ENCODE peak calls at places on chromosomes 4 and X, in four cellular contexts. O is tibial nerve, K is fibroblast of pulmonary artery, W is osteocyte. J is an unnamed sample.

GRCh38 chr4:168472920-168473319 is 7.4 kb downstream of the DDX60L start:
- DNase-seq in O (no peak), W (no peak), K (no peak), J (no peak)

GRCh38 chr4:127268367-127268766 is 364.4 kb upstream of the INTU start:
- DNase-seq in K (no peak), W (no peak), O (no peak), J (no peak)

GRCh38 chrX:98548550-98548949 is 1664.8 kb downstream of the RPA4 start:
- DNase-seq in W (no peak), O (no peak), K (no peak), J (no peak)

GRCh38 chr4:156830356-156830755 is 141.2 kb downstream of the PDGFC start:
- DNase-seq in W (no peak), O (no peak), K (peak), J (no peak)

GRCh38 chr4:67204441-67204840 is 340.9 kb downstream of the CENPC start:
- DNase-seq in W (no peak), K (no peak), O (no peak), J (no peak)

GRCh38 chrX:1529328-1529727 is 7.7 kb downstream of the P2RY8 start:
- DNase-seq in K (no peak), W (peak), O (no peak), J (no peak)

GRCh38 chr4:119695216-119695615 is 66.6 kb upstream of the PDE5A start:
- DNase-seq in K (no peak), W (no peak), O (no peak), J (no peak)

GRCh38 chr4:185837415-185838103 is 25.6 kb upstream of the SORBS2 start:
- DNase-seq in K (no peak), O (no peak), W (no peak), J (no peak)

GRCh38 chr4:141391771-141392170 is 171.1 kb downstream of the ZNF330 start:
- DNase-seq in K (no peak), O (no peak), W (no peak), J (no peak)

GRCh38 chr4:171025776-171026175 is 787.4 kb upstream of the GALNTL6 start:
- DNase-seq in W (no peak), O (no peak), K (no peak), J (no peak)

GRCh38 chr4:88791274-88791673 is 93.6 kb upstream of the NAP1L5 start:
- DNase-seq in O (no peak), K (peak), W (no peak), J (no peak)

GRCh38 chr4:116668190-116668589 is 417.2 kb downstream of the TRAM1L1 start:
- DNase-seq in O (no peak), K (no peak), W (no peak), J (no peak)
- TF ChIP-seq CTCF in O (no peak), K (no peak), W (peak), J (peak)

GRCh38 chr4:94889961-94890360 is 132.2 kb downstream of the BMPR1B start:
- DNase-seq in O (no peak), K (peak), W (no peak), J (no peak)
- TF ChIP-seq CTCF in O (no peak), K (no peak), W (no peak), J (no peak)

GRCh38 chrX:22164770-22165388 is 107.8 kb upstream of the CBLL2 start:
- DNase-seq in W (no peak), K (no peak), O (no peak), J (no peak)

GRCh38 chrX:22171287-22172060 is 101.2 kb upstream of the CBLL2 start:
- DNase-seq in W (no peak), O (no peak), K (no peak), J (no peak)

GRCh38 chrX:22163306-22163705 is 109.4 kb upstream of the CBLL2 start:
- DNase-seq in K (no peak), O (no peak), W (no peak), J (no peak)

DNA sequence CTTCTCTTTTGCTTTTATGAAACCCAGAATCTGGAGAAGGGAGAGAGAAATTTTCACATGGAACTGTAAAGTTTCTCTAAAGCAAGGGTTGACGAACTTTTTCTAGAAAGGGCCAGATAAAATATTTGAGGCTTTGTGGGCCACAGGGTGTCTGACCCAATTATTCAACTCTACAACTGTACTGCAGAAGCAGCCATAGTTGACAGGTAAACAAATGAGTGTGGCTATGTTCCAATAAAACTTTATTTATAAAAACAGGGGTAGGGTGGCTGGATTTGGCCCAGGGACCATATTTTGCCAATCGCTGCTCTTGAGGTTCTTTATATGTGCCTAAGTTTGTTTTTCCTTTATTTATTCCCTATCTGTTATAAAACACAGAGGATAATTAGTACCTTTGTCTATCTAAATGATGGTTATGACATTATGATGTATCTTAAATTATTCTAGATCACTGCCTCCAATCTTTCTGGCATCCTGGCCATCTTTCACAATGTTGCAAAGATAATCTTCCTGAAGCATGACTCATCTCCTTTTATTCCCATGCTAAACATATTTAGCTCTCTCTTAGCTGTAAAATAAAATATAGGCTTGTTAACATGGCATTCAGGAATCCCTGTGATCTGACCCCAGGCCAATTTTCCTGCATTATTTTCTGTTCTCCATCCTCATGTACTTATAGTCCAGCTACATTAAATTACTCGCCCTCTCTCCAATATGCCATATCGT is 106.8 kb upstream of the CBLL2 start:
- DNase-seq in K (peak), O (no peak), W (no peak), J (no peak)
- TF ChIP-seq CTCF in K (no peak), O (no peak), W (no peak), J (no peak)

GRCh38 chr4:38994135-38994534 is 38.1 kb downstream of the TMEM156 start:
- DNase-seq in K (no peak), O (no peak), W (no peak), J (no peak)

GRCh38 chr4:38990241-38990640 is 42.0 kb downstream of the TMEM156 start:
- DNase-seq in W (no peak), K (no peak), O (no peak), J (no peak)

GRCh38 chr4:38989487-38989886 is 42.7 kb downstream of the TMEM156 start:
- DNase-seq in K (no peak), O (no peak), W (no peak), J (no peak)

DNA sequence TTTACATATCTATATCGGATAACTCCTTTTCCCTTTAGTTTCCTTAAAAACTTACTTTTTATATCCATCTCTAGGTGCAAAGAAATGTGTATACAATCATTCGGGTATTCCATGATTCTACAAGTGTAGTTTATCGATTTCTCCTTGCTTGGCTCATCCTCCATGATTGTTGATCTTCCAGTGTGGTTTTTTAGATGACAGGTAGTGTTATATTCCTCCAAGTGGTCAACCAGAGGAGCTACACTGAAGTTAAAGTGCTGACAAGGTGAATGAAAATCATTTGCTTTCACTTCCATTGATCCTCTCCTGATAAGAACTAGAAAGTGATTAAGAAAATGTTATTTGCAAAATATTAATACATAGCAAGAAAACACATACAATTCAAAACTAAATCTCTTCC is 38.5 kb downstream of the TMEM156 start:
- DNase-seq in W (no peak), K (no peak), O (no peak), J (no peak)
- TF ChIP-seq CTCF in W (peak), K (peak), O (no peak), J (no peak)

DNA sequence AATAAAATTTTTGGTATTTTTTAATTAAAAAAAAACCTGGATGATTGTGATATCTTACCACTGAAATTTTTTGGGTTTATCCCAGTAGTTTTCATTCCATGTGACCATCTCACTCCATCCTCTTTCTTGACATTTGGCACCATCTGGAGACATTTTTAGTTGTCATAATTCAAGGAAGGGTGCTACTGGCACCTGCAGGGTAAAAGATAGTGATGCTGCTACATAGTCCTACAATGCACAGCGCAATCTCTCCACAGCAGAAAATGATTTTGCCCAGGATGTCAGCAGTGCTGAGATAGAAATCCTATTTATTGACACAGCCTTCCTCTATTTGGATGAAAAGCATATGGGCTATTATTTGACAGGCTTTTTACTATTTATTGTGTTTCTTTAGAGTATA is 79.3 kb downstream of the RBPJ start:
- DNase-seq in K (no peak), O (no peak), W (no peak), J (no peak)
- TF ChIP-seq CTCF in K (no peak), O (no peak), W (peak), J (no peak)

GRCh38 chr4:186939766-186940165 is 216.1 kb upstream of the FAT1 start:
- DNase-seq in K (no peak), O (no peak), W (no peak), J (no peak)
- TF ChIP-seq CTCF in K (no peak), O (no peak), W (no peak), J (no peak)

DNA sequence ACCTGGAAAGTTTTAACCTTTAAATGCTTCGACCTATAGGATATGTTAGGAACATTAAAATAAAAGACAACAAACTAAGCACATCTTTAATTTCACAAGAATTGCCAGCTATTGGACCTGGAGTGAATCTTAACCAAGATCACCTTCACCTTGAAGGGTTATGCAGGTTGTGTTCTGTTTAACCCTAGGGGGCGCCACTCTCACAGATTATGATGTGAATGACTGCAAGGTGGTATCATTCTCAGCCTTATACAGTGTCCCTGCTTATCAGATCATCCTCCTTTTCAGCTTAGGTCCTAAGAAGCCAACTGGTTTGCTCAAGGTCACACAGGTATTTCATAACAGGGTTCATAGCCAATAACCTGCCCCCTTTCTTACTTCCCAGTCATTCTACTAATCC is 23.5 kb downstream of the INTS6L start:
- DNase-seq in K (no peak), O (no peak), W (no peak), J (peak)
- TF ChIP-seq CTCF in K (no peak), O (no peak), W (peak), J (peak)

GRCh38 chrX:14964500-14964899 is 91.3 kb downstream of the MOSPD2 start:
- DNase-seq in W (no peak), K (peak), O (no peak), J (no peak)
- TF ChIP-seq CTCF in W (peak), K (peak), O (no peak), J (no peak)